ENCODE peak calls at places on chromosomes 13 and 19, in ten cellular contexts. F is cardiac muscle cell; K is fibroblast of pulmonary artery; Z is GF-D8; L is neural crest cell; V is stimulated activated CD8-positive, alpha-beta memory T cell treated with anti-CD3 and anti-CD28 coated beads, Interleukin-15, amount 100 ng/mL, for 4 hours; U is NCI-H146; H is kidney; R is stimulated activated CD4-positive, alpha-beta T cell treated with anti-CD3 and anti-CD28 coated beads, Interleukin-12 subunit alpha, Interleukin-12 subunit beta, amount 100 ng/mL, for 4 hours; D is HEK293T. A is an unnamed sample.

GRCh38 chr13:59623516-59623915 is 540.2 kb downstream of the DIAPH3 start:
- DNase-seq in F (no peak), K (no peak), Z (no peak), L (no peak), V (no peak), U (peak), H (no peak), R (no peak), D (no peak), A (no peak)

GRCh38 chr13:40190656-40191100 is 475.8 kb downstream of the FOXO1 start:
- DNase-seq in F (peak), K (peak), Z (no peak), L (peak), V (no peak), U (peak), H (no peak), R (peak), D (no peak), A (no peak)

GRCh38 chr13:51148952-51149573 is 38.0 kb upstream of the C13orf42 start:
- DNase-seq in F (peak), K (peak), Z (no peak), L (peak), V (no peak), U (peak), H (no peak), R (no peak), D (peak), A (peak)

GRCh38 chr19:1756705-1757445 is 3.6 kb downstream of the ONECUT3 start:
- DNase-seq in F (no peak), K (no peak), Z (no peak), L (no peak), V (no peak), U (no peak), H (no peak), R (no peak), D (no peak), A (no peak)

GRCh38 chr19:920051-920857 is 3.1 kb downstream of the KISS1R start:
- DNase-seq in F (peak), K (peak), Z (no peak), L (no peak), V (no peak), U (peak), H (no peak), R (peak), D (no peak), A (peak)

GRCh38 chr19:7985481-7985911 is 19.9 kb downstream of the ELAVL1 start:
- DNase-seq in F (no peak), K (no peak), Z (no peak), L (no peak), V (no peak), U (no peak), H (peak), R (no peak), D (no peak), A (no peak)

GRCh38 chr13:68190826-68191225 is 960.7 kb upstream of the PCDH9 start:
- DNase-seq in F (no peak), K (peak), Z (no peak), L (no peak), V (no peak), U (no peak), H (no peak), R (no peak), D (no peak), A (no peak)

GRCh38 chr19:15464394-15465385 is at the start of gene RASAL3:
- DNase-seq in F (peak), K (peak), Z (peak), L (no peak), V (peak), U (no peak), H (peak), R (peak), D (no peak), A (peak)

GRCh38 chr19:7739211-7739752 is 7.4 kb upstream of the CLEC4G start:
- DNase-seq in F (no peak), K (no peak), Z (no peak), L (no peak), V (no peak), U (no peak), H (no peak), R (no peak), D (no peak), A (no peak)

GRCh38 chr19:5799247-5800241 is 5.3 kb upstream of the NRTN start:
- DNase-seq in F (peak), K (no peak), Z (peak), L (no peak), V (no peak), U (no peak), H (no peak), R (no peak), D (no peak), A (no peak)

GRCh38 chr19:48624791-48625723 is 5.8 kb downstream of the SPHK2 start:
- DNase-seq in F (no peak), K (no peak), Z (no peak), L (no peak), V (no peak), U (peak), H (peak), R (no peak), D (no peak), A (no peak)

GRCh38 chr13:84917252-84917878 is 881.9 kb downstream of the SLITRK6 start:
- DNase-seq in F (peak), K (peak), Z (no peak), L (no peak), V (no peak), U (peak), H (no peak), R (no peak), D (no peak), A (peak)

GRCh38 chr13:99087954-99088491 is 110.2 kb upstream of the DOCK9 start:
- DNase-seq in F (no peak), K (no peak), Z (no peak), L (no peak), V (no peak), U (peak), H (no peak), R (peak), D (no peak), A (no peak)

GRCh38 chr13:37381502-37381901 is 217.1 kb downstream of the POSTN start:
- DNase-seq in F (no peak), K (no peak), Z (no peak), L (no peak), V (no peak), U (no peak), H (no peak), R (no peak), D (no peak), A (no peak)

GRCh38 chr13:39976481-39976880 is 321.0 kb downstream of the COG6 start:
- DNase-seq in F (no peak), K (no peak), Z (no peak), L (no peak), V (no peak), U (no peak), H (no peak), R (no peak), D (no peak), A (no peak)

GRCh38 chr19:1146418-1146711 is 27.7 kb downstream of the SBNO2 start:
- DNase-seq in F (no peak), K (no peak), Z (no peak), L (no peak), V (no peak), U (no peak), H (no peak), R (no peak), D (no peak), A (no peak)

A was measured in AML-193.